ENCODE peak calls at places on chromosomes 11 and 22, in five cellular contexts. C is HCT116, D is HepG2, M is GM12878, Y is K562. F is an unnamed sample.

GRCh38 chr11:47775240-47775869 is 8.2 kb upstream of the FNBP4 start:
- DNase-seq in C (no peak), D (no peak), M (no peak), Y (peak), F (no peak)

GRCh38 chr11:134360050-134360835 is 28.5 kb downstream of the GLB1L2 start:
- DNase-seq in C (peak), D (peak), M (no peak), Y (peak), F (peak)

GRCh38 chr22:37636186-37636948 is 3.1 kb upstream of the SH3BP1 start:
- DNase-seq in C (no peak), D (no peak), M (no peak), Y (peak), F (no peak)

GRCh38 chr11:23932485-23932898 is 564.4 kb upstream of the LUZP2 start:
- DNase-seq in C (no peak), D (no peak), M (no peak), Y (no peak), F (no peak)

GRCh38 chr11:16154715-16155396 is 201.5 kb downstream of the SOX6 start:
- DNase-seq in C (no peak), D (peak), M (no peak), Y (no peak), F (no peak)

GRCh38 chr11:59801981-59802638 is 8.5 kb downstream of the MRPL16 start:
- DNase-seq in C (no peak), D (no peak), M (no peak), Y (no peak), F (no peak)

GRCh38 chr11:36672815-36673450 is 74.9 kb upstream of the RAG2 start:
- DNase-seq in C (peak), D (peak), M (no peak), Y (peak), F (no peak)

GRCh38 chr11:102118937-102119336 is 8.7 kb downstream of the YAP1 start:
- DNase-seq in C (no peak), D (peak), M (no peak), Y (no peak), F (no peak)

GRCh38 chr22:32334640-32335365 is 22.9 kb upstream of the RFPL3 start:
- DNase-seq in C (no peak), D (no peak), M (no peak), Y (no peak), F (no peak)

GRCh38 chr11:26333906-26334305 is 2.0 kb downstream of the ANO3 start:
- DNase-seq in C (no peak), D (no peak), M (no peak), Y (no peak), F (no peak)

GRCh38 chr11:3164138-3164539 is 971 bp downstream of the OSBPL5 start:
- DNase-seq in C (no peak), D (no peak), M (no peak), Y (no peak), F (no peak)

GRCh38 chr11:116637766-116638165 is 135.0 kb downstream of the BUD13 start:
- DNase-seq in C (no peak), D (no peak), M (no peak), Y (no peak), F (no peak)

GRCh38 chr11:55503449-55503848 is 50.8 kb upstream of the OR4C15 start:
- DNase-seq in C (no peak), D (no peak), M (no peak), Y (peak), F (no peak)

GRCh38 chr22:40289991-40290459 is 56.3 kb upstream of the ADSL start:
- DNase-seq in C (no peak), D (no peak), M (peak), Y (no peak), F (no peak)

GRCh38 chr11:96424693-96425092 is 34.9 kb downstream of the JRKL start:
- DNase-seq in C (no peak), D (no peak), M (no peak), Y (no peak), F (no peak)

GRCh38 chr11:84819561-84819960 is 807.6 kb downstream of the DLG2 start:
- DNase-seq in C (no peak), D (no peak), M (no peak), Y (no peak), F (no peak)

GRCh38 chr22:42060489-42060888 is 10.1 kb downstream of the NAGA start:
- DNase-seq in C (no peak), D (no peak), M (no peak), Y (no peak), F (no peak)

GRCh38 chr11:47983464-47984397 is 3.4 kb downstream of the PTPRJ start:
- DNase-seq in C (no peak), D (no peak), M (no peak), Y (peak), F (no peak)

GRCh38 chr11:73563539-73564200 is 34.2 kb downstream of the FAM168A start:
- DNase-seq in C (no peak), D (no peak), M (no peak), Y (no peak), F (no peak)

GRCh38 chr22:49081926-49082325 is 745.7 kb downstream of the BRD1 start:
- DNase-seq in C (no peak), D (no peak), M (no peak), Y (no peak), F (no peak)

DNA sequence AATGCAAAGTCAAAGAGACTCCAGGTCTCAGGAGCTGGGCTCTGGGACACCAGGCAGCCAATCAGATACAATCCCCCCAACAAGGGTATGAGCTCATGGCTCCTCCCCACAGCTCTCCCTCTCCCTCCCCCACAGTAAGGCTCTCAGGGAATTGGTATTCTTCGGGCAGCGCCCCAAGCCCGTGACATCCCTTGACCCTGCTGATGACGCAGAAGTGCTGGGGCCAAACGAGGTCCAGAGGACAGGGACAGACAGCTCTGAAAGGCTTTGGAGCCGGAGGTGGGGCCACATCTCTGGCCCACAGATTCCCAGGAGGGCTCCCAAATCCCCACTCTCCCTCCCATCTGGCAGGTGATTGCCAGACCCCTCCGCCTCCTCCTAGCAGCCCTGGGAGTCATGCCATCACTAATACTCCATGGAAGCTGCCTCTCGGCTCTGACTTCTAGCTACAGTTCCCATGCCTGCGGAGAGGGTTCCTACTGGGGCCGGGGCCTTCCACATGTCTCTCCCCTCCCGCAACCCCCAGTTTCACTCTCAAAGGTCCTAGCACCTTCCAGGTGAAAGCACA is 5.8 kb downstream of the USP2 start:
- DNase-seq in C (no peak), D (peak), M (no peak), Y (peak), F (no peak)
- TF ChIP-seq ZNF274 in C (no peak), D (no peak), M (no peak), Y (no peak), F (no peak)

DNA sequence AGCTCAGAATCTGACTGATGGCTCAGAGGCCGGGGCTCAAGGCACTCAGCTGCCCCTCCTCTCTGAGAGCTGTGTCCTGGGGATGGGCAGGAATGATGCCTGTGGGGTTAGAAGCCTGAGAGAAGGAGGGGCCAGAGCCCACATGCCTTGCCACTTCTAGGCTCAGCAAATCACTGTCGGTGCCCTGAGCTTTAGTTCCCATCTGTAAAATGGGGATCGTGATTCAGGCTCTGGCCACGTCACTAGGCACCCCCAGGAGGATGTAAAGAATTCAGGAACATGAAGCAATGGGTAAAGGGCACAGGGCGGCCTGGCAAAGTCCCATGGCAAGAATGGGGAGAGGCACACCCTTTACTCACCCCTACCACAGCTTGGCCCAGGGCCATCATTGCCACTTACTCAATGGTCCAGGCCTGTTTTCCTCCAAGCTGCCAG is 3.5 kb upstream of the CDC42EP2 start:
- DNase-seq in C (no peak), D (no peak), M (no peak), Y (no peak), F (no peak)
- TF ChIP-seq RAD21 in C (no peak), D (no peak), M (no peak), Y (no peak), F (no peak)

GRCh38 chr11:57650739-57651090 is 1.0 kb upstream of the YPEL4 start:
- DNase-seq in C (no peak), D (no peak), M (no peak), Y (no peak), F (no peak)

GRCh38 chr11:57647368-57647767 is 2.3 kb downstream of the YPEL4 start:
- DNase-seq in C (no peak), D (no peak), M (no peak), Y (no peak), F (peak)

GRCh38 chr11:57649826-57650738 is at the start of gene YPEL4:
- DNase-seq in C (no peak), D (no peak), M (no peak), Y (peak), F (no peak)

GRCh38 chr11:57647960-57648776 is 1.5 kb downstream of the YPEL4 start:
- DNase-seq in C (no peak), D (no peak), M (no peak), Y (peak), F (peak)

GRCh38 chr11:57648791-57649735 is 649 bp downstream of the YPEL4 start:
- DNase-seq in C (no peak), D (no peak), M (no peak), Y (no peak), F (no peak)
- TF ChIP-seq ZNF274 in C (no peak), D (no peak), M (no peak), Y (no peak), F (no peak)

DNA sequence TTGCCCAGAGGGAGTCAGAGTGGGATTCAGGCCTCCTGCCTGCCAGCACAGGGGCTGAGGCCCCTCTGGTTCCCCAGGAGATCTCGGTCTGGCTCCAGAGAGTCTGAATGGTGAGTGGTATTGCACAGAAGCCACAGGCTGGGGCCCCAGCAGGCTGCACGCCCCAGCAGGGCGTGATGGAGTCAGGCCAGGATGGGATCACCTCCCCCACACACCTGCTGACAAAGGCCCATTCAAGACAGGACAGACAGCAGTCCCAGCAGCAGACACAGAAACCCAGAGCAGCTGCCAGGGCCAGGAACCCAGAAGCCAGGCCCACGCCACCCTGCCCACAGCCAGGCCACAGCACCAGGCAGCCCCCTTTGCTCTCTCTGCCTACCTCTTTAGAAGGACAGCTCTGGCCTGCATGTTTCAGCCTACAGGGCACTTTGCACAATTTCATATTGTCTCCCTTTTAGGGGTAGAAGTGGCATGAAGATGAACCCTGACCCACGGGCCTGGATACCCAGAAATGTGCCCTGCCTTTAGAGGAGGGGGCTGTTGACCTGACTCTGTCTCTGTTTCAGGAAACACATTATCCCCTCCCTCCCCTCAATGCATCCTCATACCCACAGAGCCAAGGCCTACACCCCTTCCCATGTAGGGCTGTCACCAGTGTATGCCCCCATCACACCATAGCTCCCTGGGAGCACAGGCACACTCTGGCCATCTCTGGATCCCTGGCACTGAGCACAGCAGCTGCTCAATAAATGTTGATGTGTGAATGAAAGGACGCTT is 6.1 kb downstream of the FXYD6 start:
- DNase-seq in C (no peak), D (no peak), M (no peak), Y (no peak), F (no peak)
- TF ChIP-seq RAD21 in C (no peak), D (no peak), M (no peak), Y (no peak), F (no peak)

GRCh38 chr11:111409915-111410314 is 30.8 kb upstream of the POU2AF1 start:
- DNase-seq in C (no peak), D (no peak), M (peak), Y (no peak), F (no peak)
- TF ChIP-seq ZNF274 in C (no peak), D (no peak), M (no peak), Y (no peak), F (no peak)